ENCODE peak calls at places on chromosomes 1 and 21, in eight cellular contexts. U is left ventricle myocardium inferior; O is nucleus accumbens; N is stimulated activated naive CD8-positive, alpha-beta T cell treated with anti-CD3 and anti-CD28 coated beads, Interleukin-15, amount 100 ng/mL, for 72 hours; V is activated CD8-positive, alpha-beta memory T cell treated with anti-CD3 and anti-CD28 coated beads for 48 hours; A is cardiac muscle cell; H is stimulated activated CD8-positive, alpha-beta memory T cell treated with anti-CD3 and anti-CD28 coated beads, Interleukin-12 subunit alpha, Interleukin-12 subunit beta, amount 100 ng/mL, for 4 hours; F is A673. Z is an unnamed sample.

GRCh38 chr1:95793893-95794292 is 559.9 kb downstream of the RWDD3 start:
- DNase-seq in V (no peak), O (no peak), U (no peak), A (peak), H (no peak), F (peak), N (no peak), Z (no peak)

GRCh38 chr1:92855236-92855635 is 23.4 kb downstream of the RPL5 start:
- DNase-seq in F (no peak), O (no peak), N (no peak), A (no peak), U (no peak), H (no peak), V (no peak), Z (no peak)

GRCh38 chr1:229341811-229342304 is 989 bp downstream of the CCSAP start:
- DNase-seq in F (no peak), V (no peak), O (no peak), A (peak), U (no peak), N (no peak), H (no peak), Z (peak)

GRCh38 chr21:23016617-23017016 is 2018.4 kb downstream of the NCAM2 start:
- DNase-seq in H (no peak), N (no peak), V (no peak), F (peak), U (no peak), A (no peak), O (no peak), Z (no peak)

GRCh38 chr1:56494306-56494705 is 85.1 kb downstream of the PLPP3 start:
- DNase-seq in F (no peak), V (no peak), O (no peak), A (no peak), N (no peak), U (no peak), H (no peak), Z (no peak)

GRCh38 chr1:27971674-27972073 is 11.9 kb downstream of the XKR8 start:
- DNase-seq in U (no peak), V (no peak), H (no peak), A (peak), O (no peak), F (peak), N (no peak), Z (no peak)

GRCh38 chr1:43034778-43035177 is 76.1 kb upstream of the SLC2A1 start:
- DNase-seq in H (no peak), A (no peak), U (no peak), N (no peak), V (no peak), O (no peak), F (no peak), Z (no peak)

GRCh38 chr1:198491028-198491427 is 49.5 kb downstream of the ATP6V1G3 start:
- DNase-seq in V (no peak), U (no peak), N (no peak), H (no peak), F (no peak), O (no peak), A (no peak), Z (no peak)

GRCh38 chr21:25733859-25734653 is 648 bp downstream of the ATP5PF start:
- DNase-seq in A (peak), N (peak), O (no peak), U (no peak), H (no peak), V (peak), F (peak), Z (no peak)

GRCh38 chr1:2828586-2829250 is 27.2 kb upstream of the TTC34 start:
- DNase-seq in V (no peak), N (no peak), A (no peak), O (no peak), F (no peak), H (no peak), U (no peak), Z (no peak)

GRCh38 chr1:25672763-25673409 is 56.3 kb downstream of the MAN1C1 start:
- DNase-seq in O (no peak), V (no peak), A (no peak), N (no peak), U (no peak), F (no peak), H (no peak), Z (no peak)

GRCh38 chr1:177024623-177025022 is 139.9 kb downstream of the ASTN1 start:
- DNase-seq in O (no peak), F (no peak), H (no peak), A (no peak), N (no peak), V (no peak), U (no peak), Z (no peak)